ENCODE peak calls at places on chromosomes 11 and 22, in nine cellular contexts. F, V, P, J, U, T, K, S and D are unnamed samples.

GRCh38 chr11:28133146-28133545 is 25.0 kb downstream of the METTL15 start:
- DNase-seq in F (no peak), K (no peak), J (no peak), T (no peak), U (no peak), S (no peak), V (no peak), P (no peak), D (no peak)

GRCh38 chr11:39459606-39460005 is 1999.8 kb downstream of the LRRC4C start:
- DNase-seq in J (no peak), U (no peak), F (no peak), T (no peak), P (no peak), S (no peak), K (no peak), V (no peak), D (no peak)

GRCh38 chr22:39958916-39959639 is 1.1 kb upstream of the TMA7B start:
- DNase-seq in F (no peak), K (no peak), S (no peak), V (no peak), J (no peak), P (no peak), T (no peak), U (no peak), D (no peak)

GRCh38 chr11:90476442-90477007 is 253.7 kb upstream of the CHORDC1 start:
- DNase-seq in J (no peak), F (no peak), S (no peak), P (no peak), K (no peak), V (peak), U (no peak), T (no peak), D (peak)

GRCh38 chr11:96303067-96303466 is 39.9 kb downstream of the MAML2 start:
- DNase-seq in S (no peak), U (no peak), K (no peak), P (no peak), F (no peak), J (no peak), V (no peak), T (no peak), D (no peak)

GRCh38 chr22:24341657-24342056 is 71.0 kb downstream of the SPECC1L start:
- DNase-seq in S (no peak), P (no peak), F (no peak), U (no peak), K (no peak), V (no peak), T (no peak), J (no peak), D (no peak)

GRCh38 chr11:9347100-9347499 is 32.7 kb upstream of the TMEM41B start:
- DNase-seq in F (no peak), J (no peak), K (no peak), V (no peak), S (no peak), T (no peak), U (no peak), P (no peak), D (no peak)

GRCh38 chr11:15163136-15163535 is 48.4 kb downstream of the INSC start:
- DNase-seq in V (no peak), K (no peak), P (no peak), J (no peak), U (no peak), T (no peak), S (no peak), F (no peak), D (no peak)

GRCh38 chr11:94028436-94028835 is 7.3 kb downstream of the HEPHL1 start:
- DNase-seq in K (no peak), J (peak), F (no peak), U (no peak), S (no peak), V (no peak), P (no peak), T (no peak), D (peak)

DNA sequence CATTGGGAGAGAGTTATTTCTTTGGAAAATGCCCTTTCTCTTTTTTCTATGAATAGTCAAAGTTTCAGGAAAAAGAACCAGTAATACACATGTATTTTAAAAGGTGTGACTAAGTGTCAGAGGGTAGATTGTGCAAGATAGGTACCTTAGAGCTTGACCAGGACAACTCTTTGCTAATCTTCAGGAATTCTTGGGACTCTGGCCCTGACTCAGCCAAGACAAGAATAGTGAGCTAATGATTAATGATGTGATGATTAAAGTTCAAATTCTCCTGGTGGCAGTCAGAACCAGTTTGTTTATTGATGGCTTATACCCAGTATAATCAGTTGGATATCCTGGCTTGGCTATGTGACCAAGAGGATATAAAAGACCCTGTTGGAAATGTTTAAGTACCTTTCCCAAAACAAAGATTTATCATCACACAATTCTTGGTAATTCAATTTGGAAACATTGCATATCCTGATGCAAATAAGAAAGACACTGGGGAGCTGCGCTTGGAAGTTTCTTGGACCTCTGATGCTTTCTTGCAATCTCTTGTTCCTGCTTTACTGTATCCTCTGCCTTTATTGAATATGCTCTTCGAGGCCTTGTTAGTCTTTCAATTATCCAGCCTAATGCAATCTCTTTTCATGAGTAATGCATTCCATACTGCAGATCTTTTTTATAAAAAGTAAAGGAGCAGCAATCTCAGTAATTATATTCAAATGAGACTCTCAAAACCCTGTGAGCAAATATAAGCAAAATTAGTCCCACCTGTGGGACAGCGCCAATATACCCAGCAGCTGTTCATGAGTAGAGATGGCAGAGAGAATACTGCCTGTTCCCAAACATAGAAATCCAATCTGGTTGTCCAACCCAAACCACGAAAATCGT is 48.0 kb upstream of the CEP126 start:
- DNase-seq in V (no peak), U (no peak), F (no peak), T (no peak), S (no peak), J (no peak), K (no peak), P (no peak), D (peak)
- H3K27ac ChIP-seq in V (no peak), U (no peak), F (no peak), T (no peak), S (no peak), J (no peak), K (no peak), P (no peak), D (peak)

GRCh38 chr11:19263333-19263732 is 22.6 kb upstream of the E2F8 start:
- DNase-seq in P (no peak), F (no peak), U (no peak), T (no peak), K (no peak), S (no peak), J (no peak), V (no peak), D (no peak)

GRCh38 chr11:19253817-19254216 is 13.1 kb upstream of the E2F8 start:
- DNase-seq in F (no peak), S (no peak), V (no peak), T (no peak), K (no peak), U (no peak), P (no peak), J (no peak), D (no peak)

GRCh38 chr11:19258651-19259230 is 18.0 kb upstream of the E2F8 start:
- DNase-seq in F (no peak), U (no peak), P (no peak), S (no peak), T (no peak), K (no peak), J (no peak), V (no peak), D (no peak)

DNA sequence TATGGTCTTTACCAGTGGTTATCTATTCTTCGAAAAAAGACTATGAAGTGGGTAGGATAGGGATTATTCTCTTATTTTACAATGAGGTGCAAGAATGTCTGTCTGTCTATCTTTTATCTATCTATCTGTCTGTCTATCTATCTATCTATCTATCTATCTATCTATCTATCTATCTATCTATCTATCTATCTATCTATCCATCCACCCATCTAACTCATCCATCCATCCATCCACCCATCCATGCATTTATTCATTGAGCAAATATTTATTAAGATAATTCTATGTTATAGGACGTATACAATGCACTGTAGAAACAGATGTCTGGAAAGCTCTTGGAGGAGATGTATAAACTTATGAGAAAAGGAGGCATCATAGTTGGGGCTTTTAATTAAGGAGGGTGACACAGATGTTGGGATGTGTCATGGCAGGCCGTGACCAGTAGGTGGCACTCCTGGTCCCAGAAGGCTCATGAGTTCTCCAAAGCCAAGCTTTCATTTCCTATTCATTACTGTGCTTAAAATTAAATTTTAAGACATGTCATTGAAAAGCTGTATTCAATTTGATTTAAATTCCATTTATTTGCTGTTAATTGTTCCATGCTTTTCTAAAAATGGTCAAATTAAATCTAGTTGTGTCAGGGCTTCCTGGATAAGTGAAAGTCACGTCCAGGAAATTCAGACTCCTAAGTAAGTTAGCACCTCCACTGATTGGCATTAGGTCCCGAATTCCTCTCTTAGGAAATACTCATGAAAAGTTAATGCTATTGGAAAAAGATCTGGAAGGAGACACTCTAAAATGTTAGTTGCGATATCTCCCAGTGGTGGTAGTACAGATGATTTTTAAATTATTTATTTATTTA is 19.0 kb upstream of the E2F8 start:
- DNase-seq in V (peak), U (peak), T (peak), P (peak), K (peak), J (peak), F (no peak), S (peak), D (no peak)
- H3K27ac ChIP-seq in V (no peak), U (no peak), T (no peak), P (no peak), K (no peak), J (no peak), F (no peak), S (no peak), D (no peak)

GRCh38 chr11:35540526-35540925 is 15.1 kb upstream of the PAMR1 start:
- DNase-seq in K (no peak), F (no peak), V (no peak), J (no peak), S (no peak), T (no peak), U (no peak), P (no peak), D (no peak)
- H3K27ac ChIP-seq in K (peak), F (peak), V (no peak), J (peak), S (no peak), T (peak), U (no peak), P (no peak), D (peak)

DNA sequence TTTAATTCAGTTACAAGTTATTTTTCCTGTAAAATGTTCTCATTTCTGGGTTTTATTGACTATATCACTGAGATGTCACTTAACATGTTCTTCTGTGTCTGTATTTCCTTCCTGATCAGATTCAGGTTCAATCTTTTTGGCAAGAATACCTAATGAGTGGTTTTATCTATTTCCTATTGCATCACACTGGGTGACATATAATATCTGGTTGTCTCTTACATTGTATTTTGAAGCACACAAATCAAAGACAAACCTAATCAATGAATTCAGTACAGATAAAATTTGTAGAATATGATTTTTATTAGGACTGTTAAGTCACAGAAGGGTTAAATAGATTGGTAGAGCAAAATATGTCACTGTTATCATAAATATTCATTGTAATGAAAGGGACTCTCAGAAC is 60.4 kb downstream of the BCL2L13 start:
- DNase-seq in F (no peak), S (no peak), V (no peak), U (no peak), J (no peak), K (no peak), T (no peak), P (no peak), D (no peak)
- H3K27ac ChIP-seq in F (no peak), S (no peak), V (no peak), U (no peak), J (no peak), K (no peak), T (no peak), P (no peak), D (no peak)

GRCh38 chr22:31080848-31081649 is at the start of gene SMTN:
- DNase-seq in U (peak), V (peak), P (peak), T (peak), J (peak), K (peak), F (peak), S (peak), D (no peak)

GRCh38 chr22:31080164-31080847 is 812 bp upstream of the SMTN start:
- DNase-seq in U (no peak), K (no peak), V (no peak), T (no peak), J (no peak), F (no peak), P (no peak), S (no peak), D (no peak)

GRCh38 chr22:31082606-31083376 is 1.7 kb downstream of the SMTN start:
- DNase-seq in J (no peak), T (peak), K (peak), F (no peak), V (peak), S (no peak), U (peak), P (no peak), D (no peak)

GRCh38 chr22:31083377-31083768 is 2.3 kb downstream of the SMTN start:
- DNase-seq in U (no peak), P (no peak), T (no peak), J (no peak), S (no peak), F (no peak), K (peak), V (peak), D (no peak)

GRCh38 chr22:31081963-31082605 is 966 bp downstream of the SMTN start:
- DNase-seq in P (no peak), K (no peak), F (no peak), T (peak), S (no peak), J (no peak), V (no peak), U (no peak), D (no peak)
- H3K27ac ChIP-seq in P (peak), K (peak), F (peak), T (peak), S (peak), J (peak), V (peak), U (no peak), D (peak)